ENCODE peak calls at places on chromosomes 13 and 19, in five cellular contexts. F is fibroblast of lung, H is pancreas, J is uterus, C is cardiac muscle cell. U is an unnamed sample. For H3K4me1, the result is how much of the 10 kb centered on the place peaks cover.

GRCh38 chr13:78909276-78909675 is 250.3 kb upstream of the OBI1 start:
- DNase-seq in F (no peak), H (no peak), J (no peak), C (no peak), U (no peak)

GRCh38 chr13:100491164-100491847 is 97.3 kb downstream of the GGACT start:
- DNase-seq in F (peak), H (no peak), J (peak), C (peak), U (peak)

GRCh38 chr13:86729206-86729605 is 930.0 kb upstream of the SLITRK6 start:
- DNase-seq in F (peak), H (no peak), J (no peak), C (no peak), U (no peak)

GRCh38 chr19:33804021-33804799 is 7.5 kb downstream of the KCTD15 start:
- DNase-seq in F (peak), H (peak), J (peak), C (peak), U (no peak)

GRCh38 chr19:33654840-33655508 is 33.2 kb downstream of the CHST8 start:
- DNase-seq in F (no peak), H (no peak), J (no peak), C (no peak), U (no peak)

GRCh38 chr13:39484506-39485313 is 118.3 kb downstream of the LHFPL6 start:
- DNase-seq in F (peak), H (no peak), J (no peak), C (peak), U (no peak)

GRCh38 chr19:52667972-52668371 is 29.8 kb upstream of the ZNF83 start:
- DNase-seq in F (no peak), H (no peak), J (no peak), C (no peak), U (no peak)

GRCh38 chr13:107642841-107643240 is 572.5 kb downstream of the LIG4 start:
- DNase-seq in F (peak), H (no peak), J (no peak), C (peak), U (no peak)

GRCh38 chr19:48152552-48152951 is 17.6 kb downstream of the LIG1 start:
- DNase-seq in F (peak), H (peak), J (peak), C (peak), U (peak)

GRCh38 chr19:13844130-13844631 is 32.8 kb upstream of the NANOS3 start:
- DNase-seq in F (no peak), H (peak), J (no peak), C (no peak), U (no peak)

GRCh38 chr19:13840751-13841338 is 36.1 kb upstream of the NANOS3 start:
- DNase-seq in F (no peak), H (peak), J (no peak), C (no peak), U (no peak)

GRCh38 chr19:13842294-13843103 is 34.4 kb upstream of the NANOS3 start:
- DNase-seq in F (peak), H (peak), J (peak), C (peak), U (peak)

GRCh38 chr19:13841339-13842293 is 35.3 kb upstream of the NANOS3 start:
- DNase-seq in F (no peak), H (peak), J (peak), C (peak), U (peak)

DNA sequence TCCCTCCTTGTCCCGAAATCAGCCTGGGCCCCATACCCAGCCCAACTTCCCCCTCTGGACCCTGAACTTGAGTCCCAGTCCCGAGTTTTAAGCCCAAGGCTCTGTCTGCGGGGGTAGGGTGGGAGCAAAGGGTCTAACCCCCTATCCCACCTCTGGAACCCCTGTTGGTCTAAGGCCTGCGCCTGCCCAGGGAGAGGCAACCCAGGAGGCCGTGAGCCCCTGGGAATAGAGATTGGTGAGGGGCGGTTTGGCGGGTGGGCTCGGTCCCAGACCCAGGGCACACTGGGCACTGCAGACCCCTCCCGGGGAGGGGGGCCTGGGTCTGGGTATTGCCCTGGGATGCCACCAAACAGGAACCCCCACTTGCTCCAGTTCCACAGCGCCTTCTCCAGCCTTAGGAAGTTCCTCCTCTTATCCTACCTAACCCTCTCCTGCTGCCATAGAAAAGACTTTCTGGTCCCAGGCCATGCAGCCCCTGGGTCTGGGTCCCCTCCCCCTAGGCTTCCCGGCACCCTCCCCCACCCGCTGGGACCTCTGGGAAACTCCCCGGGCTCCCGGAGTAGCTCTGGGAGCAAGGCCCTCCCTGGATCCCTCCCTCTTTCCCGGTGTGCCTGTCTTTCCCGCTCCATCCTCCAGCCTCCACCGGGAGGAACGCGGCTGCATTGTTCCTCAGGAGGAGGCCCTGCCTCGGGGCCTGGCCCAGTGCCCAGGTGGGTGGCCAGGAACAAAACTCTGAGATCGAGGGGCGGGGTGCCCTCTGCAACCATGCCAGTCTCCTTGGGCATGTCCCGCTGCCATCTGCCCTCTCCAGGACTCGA is 33.6 kb upstream of the NANOS3 start:
- DNase-seq in F (no peak), H (peak), J (peak), C (peak), U (peak)
- H3K27ac ChIP-seq in F (peak), H (peak), J (peak), C (peak), U (peak)

GRCh38 chr13:33678906-33679657 is 138.9 kb upstream of the RFC3 start:
- DNase-seq in F (peak), H (peak), J (peak), C (peak), U (peak)
- H3K4me1 ChIP-seq in F (under half), H (under half), J (under half), C (under half), U (under half)

DNA sequence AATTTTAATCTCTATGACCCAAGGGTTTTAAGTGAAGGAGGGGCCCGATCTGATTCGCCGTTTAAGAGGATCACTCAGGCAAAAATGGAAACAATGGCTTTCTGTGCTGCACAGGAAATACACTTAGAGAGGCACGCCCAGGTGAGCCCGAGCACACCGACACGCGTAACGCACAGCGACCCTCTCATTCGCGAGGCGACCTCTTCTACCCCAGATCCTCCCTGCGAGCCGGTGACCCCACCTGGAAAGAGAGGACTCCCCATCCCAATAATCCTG is 216 bp downstream of the SH2D3A start:
- DNase-seq in F (no peak), H (no peak), J (no peak), C (no peak), U (no peak)
- H3K27ac ChIP-seq in F (no peak), H (peak), J (no peak), C (no peak), U (no peak)

GRCh38 chr19:41861098-41861768 is 1.2 kb downstream of the RPS19 start:
- DNase-seq in F (no peak), H (no peak), J (no peak), C (no peak), U (no peak)

GRCh38 chr19:41861846-41862245 is 1.8 kb downstream of the RPS19 start:
- DNase-seq in F (no peak), H (no peak), J (no peak), C (no peak), U (peak)

GRCh38 chr19:41862445-41862986 is 2.5 kb downstream of the RPS19 start:
- DNase-seq in F (no peak), H (no peak), J (no peak), C (no peak), U (no peak)

GRCh38 chr19:41864374-41864773 is 4.3 kb downstream of the RPS19 start:
- DNase-seq in F (no peak), H (no peak), J (no peak), C (no peak), U (no peak)

DNA sequence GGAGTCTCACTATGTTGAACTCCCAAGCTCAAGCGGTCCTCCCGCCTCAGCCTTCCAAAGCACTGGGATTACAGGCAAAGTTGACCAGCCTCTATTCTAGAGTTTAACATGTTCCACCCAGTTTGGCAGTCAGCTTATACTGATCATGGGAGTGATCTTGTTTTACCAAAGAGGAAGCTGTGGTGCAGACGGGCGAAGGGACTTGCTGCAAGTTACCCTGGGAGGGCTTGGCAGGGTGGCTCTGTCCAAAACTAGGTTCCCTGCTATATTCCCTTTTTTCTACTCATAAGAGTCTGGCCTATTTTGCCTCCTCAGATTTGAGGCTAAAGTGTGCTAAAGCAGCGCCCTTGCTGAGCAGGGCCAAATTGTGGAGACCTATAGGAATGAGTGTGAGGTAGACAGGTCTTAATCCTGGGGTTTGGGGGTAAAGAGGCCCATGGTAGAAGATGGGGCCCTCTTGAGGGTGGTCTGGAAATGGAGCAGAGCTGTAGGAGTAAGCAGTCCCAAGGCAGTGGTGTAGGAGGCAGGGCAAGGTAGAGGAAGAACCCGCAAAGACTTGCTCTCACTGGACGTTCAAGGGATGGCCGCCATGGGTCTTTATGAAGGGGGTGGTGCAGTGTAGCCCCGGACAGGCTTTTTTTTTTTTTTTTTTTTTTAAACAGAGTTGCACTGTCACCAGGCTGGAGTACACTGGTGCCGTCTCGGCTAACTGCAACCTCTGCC is 3.3 kb downstream of the RPS19 start:
- DNase-seq in F (no peak), H (no peak), J (no peak), C (no peak), U (peak)
- H3K4me1 ChIP-seq in F (under half), H (under half), J (under half), C (under half), U (under half)

GRCh38 chr13:35961461-35962220 is 169.5 kb downstream of the DCLK1 start:
- DNase-seq in F (peak), H (no peak), J (no peak), C (no peak), U (no peak)

GRCh38 chr13:35965226-35965927 is 165.8 kb downstream of the DCLK1 start:
- DNase-seq in F (peak), H (no peak), J (no peak), C (no peak), U (no peak)

GRCh38 chr13:35964764-35965163 is 166.4 kb downstream of the DCLK1 start:
- DNase-seq in F (peak), H (no peak), J (no peak), C (peak), U (no peak)

GRCh38 chr13:35963982-35964665 is 167.1 kb downstream of the DCLK1 start:
- DNase-seq in F (peak), H (no peak), J (no peak), C (no peak), U (no peak)

DNA sequence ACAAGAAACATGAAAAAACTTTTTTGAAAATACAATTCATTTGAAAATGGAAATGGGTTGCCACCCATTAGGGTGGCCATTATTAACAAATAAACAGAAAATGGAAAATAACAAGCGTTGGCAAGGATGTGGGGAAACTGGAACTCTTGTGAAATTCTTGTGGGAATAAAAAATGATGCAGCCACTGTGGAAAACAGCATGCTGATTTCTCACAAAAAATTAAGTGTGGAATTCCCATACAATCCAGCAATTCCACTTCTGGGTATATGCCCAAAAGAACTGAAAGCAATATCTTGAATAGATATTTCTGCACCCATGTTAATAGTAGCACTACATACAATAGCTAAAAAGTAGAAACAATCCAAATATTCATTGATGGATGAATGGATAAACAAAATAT is 165.2 kb downstream of the DCLK1 start:
- DNase-seq in F (peak), H (no peak), J (no peak), C (no peak), U (no peak)
- H3K27ac ChIP-seq in F (no peak), H (no peak), J (peak), C (no peak), U (no peak)

GRCh38 chr19:13162749-13163608 is 12.8 kb downstream of the IER2 start:
- DNase-seq in F (peak), H (peak), J (peak), C (peak), U (peak)

GRCh38 chr19:13169769-13170168 is 19.6 kb downstream of the IER2 start:
- DNase-seq in F (peak), H (peak), J (no peak), C (peak), U (no peak)

GRCh38 chr19:13163609-13164364 is 13.6 kb downstream of the IER2 start:
- DNase-seq in F (peak), H (peak), J (peak), C (peak), U (peak)

GRCh38 chr19:13164370-13165090 is 14.3 kb downstream of the IER2 start:
- DNase-seq in F (peak), H (peak), J (peak), C (peak), U (no peak)

GRCh38 chr19:13165091-13165997 is 15.1 kb downstream of the IER2 start:
- DNase-seq in F (peak), H (no peak), J (no peak), C (peak), U (no peak)
- H3K4me1 ChIP-seq in F (under half), H (under half), J (under half), C (under half), U (under half)

GRCh38 chr13:99313941-99314340 is 6.7 kb upstream of the GPR183 start:
- DNase-seq in F (no peak), H (no peak), J (no peak), C (no peak), U (no peak)

GRCh38 chr13:99316224-99316623 is 9.0 kb upstream of the GPR183 start:
- DNase-seq in F (no peak), H (no peak), J (no peak), C (no peak), U (no peak)

GRCh38 chr13:99314640-99315176 is 7.5 kb upstream of the GPR183 start:
- DNase-seq in F (no peak), H (no peak), J (no peak), C (peak), U (no peak)

GRCh38 chr13:99315186-99315585 is 8.0 kb upstream of the GPR183 start:
- DNase-seq in F (no peak), H (no peak), J (no peak), C (no peak), U (no peak)

GRCh38 chr13:99316657-99317244 is 9.6 kb upstream of the GPR183 start:
- DNase-seq in F (no peak), H (peak), J (no peak), C (no peak), U (peak)
- H3K27ac ChIP-seq in F (no peak), H (no peak), J (no peak), C (no peak), U (no peak)

DNA sequence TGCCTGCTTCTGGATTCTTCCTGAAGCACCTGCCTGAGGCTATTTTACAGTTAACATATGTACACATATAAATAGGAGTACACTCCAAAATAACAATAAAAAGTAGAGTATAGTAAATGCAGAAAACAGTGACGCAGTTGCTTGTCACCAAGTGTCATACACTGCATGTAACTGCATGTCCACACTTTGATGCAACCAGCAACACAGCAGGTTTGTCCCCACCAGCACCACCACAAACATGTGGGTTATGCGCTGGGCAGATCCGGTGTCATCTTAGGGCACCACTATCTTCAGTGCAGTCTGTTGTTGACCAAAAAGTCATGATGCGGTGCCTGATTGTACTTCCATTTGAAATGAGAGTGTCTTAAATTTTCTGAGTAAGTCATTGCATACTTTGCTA is 51.3 kb downstream of the COL4A2 start:
- DNase-seq in F (no peak), H (no peak), J (no peak), C (no peak), U (no peak)
- H3K4me1 ChIP-seq in F (under half), H (under half), J (under half), C (under half), U (under half)

DNA sequence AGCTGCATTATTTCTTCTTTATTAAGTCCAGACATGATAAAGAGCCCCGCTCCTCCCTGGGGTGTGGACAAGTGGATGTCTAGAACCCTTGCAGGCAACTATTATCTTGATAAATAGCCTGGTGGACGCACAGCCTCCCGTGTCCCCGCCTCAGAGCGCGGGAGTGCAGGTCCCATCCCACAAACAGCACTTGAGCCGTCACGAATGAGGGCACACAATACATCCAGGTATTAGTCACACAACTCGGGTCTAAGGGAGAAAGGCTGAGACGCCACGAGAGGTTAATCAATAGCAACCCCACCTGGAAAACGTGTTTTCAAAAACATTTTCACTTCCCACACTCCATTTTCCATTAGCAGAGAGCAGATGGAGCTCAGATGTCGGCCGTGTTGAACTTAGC is 213.2 kb upstream of the SOX1 start:
- DNase-seq in F (no peak), H (no peak), J (no peak), C (no peak), U (no peak)
- H3K27ac ChIP-seq in F (no peak), H (no peak), J (no peak), C (no peak), U (no peak)

GRCh38 chr19:663682-664117 is 686 bp upstream of the RNF126 start:
- DNase-seq in F (no peak), H (no peak), J (no peak), C (no peak), U (no peak)
- H3K4me1 ChIP-seq in F (under half), H (under half), J (under half), C (under half), U (under half)

U was measured in psoas muscle.